ENCODE peak calls at places on chromosomes 6 and 20, in seven cellular contexts. R is fibroblast of lung, Y is tibial artery, F is GM23338, E is neural progenitor cell, W is transverse colon, G is endodermal cell. U is an unnamed sample. For H3K4me1, the result is how much of the 10 kb centered on the place peaks cover.

GRCh38 chr6:138467901-138468300 is 31.4 kb downstream of the NHSL1 start:
- DNase-seq in R (peak), Y (no peak), F (no peak), E (no peak), W (no peak), G (no peak), U (no peak)

GRCh38 chr6:122995930-122996796 is at the start of gene CLVS2:
- DNase-seq in R (peak), Y (no peak), F (peak), E (peak), W (no peak), G (peak), U (peak)

GRCh38 chr20:10602141-10602660 is 71.6 kb downstream of the JAG1 start:
- DNase-seq in R (no peak), Y (no peak), F (no peak), E (no peak), W (no peak), G (no peak), U (no peak)

GRCh38 chr6:7073810-7074525 is 33.8 kb upstream of the RREB1 start:
- DNase-seq in R (no peak), Y (peak), F (no peak), E (no peak), W (peak), G (no peak), U (peak)

GRCh38 chr6:156971153-156971882 is 194.1 kb downstream of the ARID1B start:
- DNase-seq in R (peak), Y (no peak), F (no peak), E (no peak), W (no peak), G (no peak), U (no peak)

GRCh38 chr6:40324206-40324605 is 263.0 kb downstream of the LRFN2 start:
- DNase-seq in R (no peak), Y (no peak), F (no peak), E (no peak), W (no peak), G (no peak), U (no peak)

GRCh38 chr6:151808331-151809241 is 1.1 kb downstream of the ESR1 start:
- DNase-seq in R (no peak), Y (peak), F (peak), E (peak), W (no peak), G (peak), U (no peak)

GRCh38 chr6:195861-196360 is 96.4 kb upstream of the DUSP22 start:
- DNase-seq in R (peak), Y (no peak), F (no peak), E (no peak), W (no peak), G (no peak), U (peak)

GRCh38 chr6:81896561-81896960 is 144.1 kb upstream of the TENT5A start:
- DNase-seq in R (peak), Y (no peak), F (no peak), E (no peak), W (no peak), G (no peak), U (no peak)

GRCh38 chr6:136551103-136551502 is 881 bp upstream of the MAP7 start:
- DNase-seq in R (no peak), Y (no peak), F (no peak), E (peak), W (no peak), G (no peak), U (peak)

GRCh38 chr20:33773412-33774089 is 37.6 kb upstream of the CHMP4B start:
- DNase-seq in R (no peak), Y (no peak), F (no peak), E (no peak), W (no peak), G (no peak), U (no peak)

GRCh38 chr6:14819001-14819400 is 426.9 kb upstream of the JARID2 start:
- DNase-seq in R (no peak), Y (no peak), F (no peak), E (no peak), W (no peak), G (no peak), U (no peak)

GRCh38 chr6:26092443-26092842 is 5.2 kb downstream of the HFE start:
- DNase-seq in R (no peak), Y (no peak), F (no peak), E (no peak), W (no peak), G (no peak), U (no peak)

GRCh38 chr6:26086214-26086613 is 1.0 kb upstream of the HFE start:
- DNase-seq in R (no peak), Y (no peak), F (no peak), E (no peak), W (no peak), G (no peak), U (no peak)

GRCh38 chr6:26089272-26089671 is 2.0 kb downstream of the HFE start:
- DNase-seq in R (no peak), Y (no peak), F (no peak), E (no peak), W (peak), G (no peak), U (no peak)

GRCh38 chr6:26088344-26088743 is 1.1 kb downstream of the HFE start:
- DNase-seq in R (no peak), Y (no peak), F (no peak), E (no peak), W (no peak), G (no peak), U (peak)

GRCh38 chr6:26087284-26088115 is at the start of gene HFE:
- DNase-seq in R (peak), Y (peak), F (peak), E (peak), W (peak), G (peak), U (peak)
- TF ChIP-seq CTCF in R (peak), Y (no peak), F (no peak), E (peak), W (peak), G (no peak), U (peak)

DNA sequence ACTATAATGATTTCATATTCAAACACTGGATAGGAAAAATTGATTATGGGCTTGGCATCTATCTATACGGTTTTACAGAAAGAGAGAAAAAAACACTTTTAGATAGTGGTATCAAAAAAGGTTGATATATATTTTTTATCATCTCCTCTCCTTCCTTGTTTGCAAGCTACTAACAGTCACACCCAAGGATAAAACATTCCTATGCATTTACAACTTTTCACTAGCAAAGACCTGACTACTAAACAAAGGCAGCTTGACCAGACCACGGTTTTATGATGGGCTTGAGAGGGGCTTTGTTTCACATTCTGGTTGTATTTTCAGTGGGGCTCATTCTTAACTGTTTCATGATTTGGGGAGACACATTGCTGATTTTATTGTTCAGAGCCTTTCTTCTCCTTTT is 477.6 kb upstream of the CITED2 start:
- DNase-seq in R (no peak), Y (no peak), F (no peak), E (no peak), W (no peak), G (no peak), U (no peak)
- H3K4me1 ChIP-seq in R (under half), Y (under half), F (under half), E (under half), W (under half), G (under half), U (under half)

GRCh38 chr6:109783245-109783990 is 92.3 kb downstream of the FIG4 start:
- DNase-seq in R (no peak), Y (no peak), F (peak), E (peak), W (no peak), G (peak), U (peak)
- TF ChIP-seq CTCF in R (no peak), Y (no peak), F (peak), E (peak), W (no peak), G (peak), U (no peak)

DNA sequence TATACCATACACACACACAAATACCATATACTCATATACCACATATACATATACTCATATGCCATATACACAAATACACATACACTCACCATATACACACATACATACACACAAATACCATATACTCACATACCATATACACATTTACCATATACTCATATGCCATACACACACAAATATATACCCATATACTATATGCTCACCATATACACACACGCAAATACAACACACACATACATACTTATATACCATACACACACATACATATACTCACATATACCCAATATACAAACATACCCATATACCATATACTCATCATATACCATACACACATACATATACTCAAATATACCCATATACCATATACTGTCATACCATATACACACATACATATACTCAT is 99.2 kb downstream of the ZMYND8 start:
- DNase-seq in R (no peak), Y (no peak), F (no peak), E (no peak), W (no peak), G (no peak), U (no peak)
- H3K4me1 ChIP-seq in R (under half), Y (under half), F (under half), E (under half), W (under half), G (under half), U (under half)

DNA sequence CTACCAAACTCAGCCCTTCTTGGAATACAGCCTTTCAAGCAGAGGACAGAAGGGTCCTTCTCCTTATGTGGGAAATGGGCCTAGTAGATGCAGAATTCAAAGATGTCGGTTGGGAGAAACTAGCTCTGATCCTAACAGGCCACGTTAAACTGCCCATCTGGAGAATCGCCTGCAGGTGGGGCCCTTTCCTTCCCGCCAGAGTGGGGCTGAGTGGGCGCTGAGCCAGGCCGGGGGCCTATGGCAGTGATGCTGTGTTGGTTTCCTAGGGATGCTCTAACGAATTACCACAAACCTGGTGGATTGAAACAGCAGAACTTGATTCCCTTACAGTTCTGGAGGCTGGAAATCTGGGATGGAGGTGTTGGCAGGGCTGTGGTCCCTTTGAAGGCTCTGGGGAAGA is 9.1 kb downstream of the MAPK13 start:
- DNase-seq in R (no peak), Y (no peak), F (peak), E (peak), W (no peak), G (peak), U (peak)
- TF ChIP-seq CTCF in R (no peak), Y (no peak), F (peak), E (peak), W (no peak), G (peak), U (no peak)

GRCh38 chr6:33425668-33426577 is 6.1 kb downstream of the SYNGAP1 start:
- DNase-seq in R (peak), Y (peak), F (peak), E (peak), W (peak), G (peak), U (peak)

GRCh38 chr6:33428219-33428890 is 8.5 kb downstream of the SYNGAP1 start:
- DNase-seq in R (no peak), Y (peak), F (peak), E (peak), W (peak), G (peak), U (no peak)

GRCh38 chr6:33427585-33428218 is 7.8 kb downstream of the SYNGAP1 start:
- DNase-seq in R (no peak), Y (peak), F (peak), E (peak), W (peak), G (peak), U (peak)

GRCh38 chr6:33424855-33425667 is 5.2 kb downstream of the SYNGAP1 start:
- DNase-seq in R (no peak), Y (peak), F (no peak), E (peak), W (no peak), G (peak), U (no peak)

DNA sequence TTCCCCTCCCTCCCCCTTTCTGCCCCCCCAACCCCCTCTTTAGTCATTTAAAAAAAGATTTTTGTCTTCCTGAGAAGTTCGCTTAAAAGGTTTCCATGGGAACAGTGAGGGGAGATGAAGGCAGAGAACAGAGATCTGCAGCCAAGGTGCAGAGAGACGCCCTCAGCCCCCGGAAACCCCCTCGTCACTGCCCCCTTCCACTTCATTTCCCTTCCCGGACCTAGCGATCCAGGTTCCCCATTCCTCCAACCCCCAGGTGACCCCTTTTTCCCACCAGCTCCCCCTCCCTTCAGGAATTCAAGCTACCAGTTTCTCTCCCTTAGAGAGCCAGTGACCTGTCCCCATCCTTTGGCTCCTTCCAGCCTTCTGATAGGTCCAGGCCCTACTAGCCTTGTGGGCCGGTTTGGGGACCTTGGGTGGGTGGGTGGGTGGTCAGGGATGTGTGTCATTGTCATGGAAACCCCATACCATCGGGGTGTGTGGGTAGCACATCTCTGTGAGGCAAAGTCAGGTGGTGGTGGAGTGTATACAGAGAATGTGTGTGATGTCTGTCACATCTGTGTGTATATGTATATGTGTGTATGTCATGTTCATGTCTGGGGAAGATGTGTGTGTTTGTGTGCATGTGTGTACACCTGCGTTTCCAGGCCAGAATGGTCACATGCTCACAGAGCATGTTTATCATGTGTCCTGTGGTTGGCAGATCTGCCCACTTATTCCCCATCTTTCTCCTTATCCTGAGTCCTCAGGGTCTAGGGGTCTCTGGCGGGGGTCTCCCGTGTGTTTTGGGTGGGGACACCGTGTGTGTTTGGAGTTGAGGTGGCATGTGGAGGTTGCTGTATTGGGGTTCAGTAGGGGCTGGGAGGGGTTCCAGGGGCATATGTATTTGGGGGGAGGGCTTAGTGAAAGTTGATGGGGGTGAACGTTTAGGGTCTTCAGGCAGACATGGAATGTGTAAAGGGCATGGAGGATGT is 7.0 kb downstream of the SYNGAP1 start:
- DNase-seq in R (no peak), Y (peak), F (peak), E (peak), W (no peak), G (peak), U (no peak)
- H3K4me1 ChIP-seq in R (under half), Y (under half), F (under half), E (under half), W (under half), G (under half), U (under half)

GRCh38 chr6:24535210-24535609 is 40.4 kb downstream of the ALDH5A1 start:
- DNase-seq in R (no peak), Y (no peak), F (no peak), E (no peak), W (no peak), G (no peak), U (no peak)

GRCh38 chr6:24539416-24539815 is 44.6 kb downstream of the ALDH5A1 start:
- DNase-seq in R (no peak), Y (no peak), F (no peak), E (peak), W (no peak), G (no peak), U (no peak)

GRCh38 chr6:24537771-24538385 is 43.1 kb downstream of the ALDH5A1 start:
- DNase-seq in R (peak), Y (no peak), F (no peak), E (no peak), W (no peak), G (no peak), U (no peak)

GRCh38 chr6:24536466-24536865 is 41.7 kb downstream of the ALDH5A1 start:
- DNase-seq in R (no peak), Y (no peak), F (no peak), E (no peak), W (no peak), G (no peak), U (no peak)

GRCh38 chr6:24537082-24537699 is 42.4 kb downstream of the ALDH5A1 start:
- DNase-seq in R (peak), Y (no peak), F (no peak), E (no peak), W (no peak), G (no peak), U (no peak)
- TF ChIP-seq CTCF in R (no peak), Y (no peak), F (no peak), E (no peak), W (no peak), G (no peak), U (no peak)

GRCh38 chr6:30493643-30494250 is 4.4 kb downstream of the HLA-E start:
- DNase-seq in R (no peak), Y (no peak), F (peak), E (peak), W (no peak), G (peak), U (no peak)
- H3K4me1 ChIP-seq in R (under half), Y (under half), F (under half), E (under half), W (under half), G (under half), U (under half)

U was measured in testis.